ENCODE peak calls at places on chromosomes 12 and 14, in five cellular contexts. One of them, this sample, is unnamed.
A peak's percentile ranks its signal among the peaks of the same experiment; 100 is the strongest.

GRCh38 chr12:108691995-108692808 is 39.1 kb downstream of the CORO1C start:
- DNase-seq in RWPE1: no peak
- DNase-seq in uterus: no peak
- DNase-seq in body of pancreas: no peak
- DNase-seq in neural crest cell: peak; percentile 17
- DNase-seq in this sample: no peak

GRCh38 chr14:101184104-101184455 is 280.6 kb upstream of the RTL1 start:
- DNase-seq in neural crest cell: no peak
- DNase-seq in uterus: peak; percentile 8
- DNase-seq in body of pancreas: no peak
- DNase-seq in RWPE1: no peak
- DNase-seq in this sample: no peak

GRCh38 chr14:30573203-30573814 is 14.4 kb downstream of the G2E3 start:
- DNase-seq in uterus: no peak
- DNase-seq in RWPE1: no peak
- DNase-seq in neural crest cell: no peak
- DNase-seq in body of pancreas: no peak
- DNase-seq in this sample: no peak

GRCh38 chr12:7411343-7411742 is 32.6 kb downstream of the CD163L1 start:
- DNase-seq in neural crest cell: no peak
- DNase-seq in RWPE1: no peak
- DNase-seq in uterus: no peak
- DNase-seq in body of pancreas: no peak
- DNase-seq in this sample: no peak

GRCh38 chr14:42192659-42193425 is 586.2 kb downstream of the LRFN5 start:
- DNase-seq in neural crest cell: no peak
- DNase-seq in RWPE1: peak; percentile 48
- DNase-seq in uterus: no peak
- DNase-seq in body of pancreas: no peak
- DNase-seq in this sample: no peak

GRCh38 chr14:52464175-52464574 is 88.1 kb downstream of the TXNDC16 start:
- DNase-seq in uterus: no peak
- DNase-seq in body of pancreas: no peak
- DNase-seq in RWPE1: no peak
- DNase-seq in neural crest cell: no peak
- DNase-seq in this sample: no peak

GRCh38 chr12:112236386-112236785 is 111.0 kb downstream of the TRAFD1 start:
- DNase-seq in RWPE1: no peak
- DNase-seq in uterus: no peak
- DNase-seq in neural crest cell: no peak
- DNase-seq in body of pancreas: no peak
- DNase-seq in this sample: no peak

GRCh38 chr14:63361790-63362189 is 43.1 kb upstream of the GPHB5 start:
- DNase-seq in RWPE1: no peak
- DNase-seq in body of pancreas: no peak
- DNase-seq in neural crest cell: no peak
- DNase-seq in uterus: no peak
- DNase-seq in this sample: no peak

DNA sequence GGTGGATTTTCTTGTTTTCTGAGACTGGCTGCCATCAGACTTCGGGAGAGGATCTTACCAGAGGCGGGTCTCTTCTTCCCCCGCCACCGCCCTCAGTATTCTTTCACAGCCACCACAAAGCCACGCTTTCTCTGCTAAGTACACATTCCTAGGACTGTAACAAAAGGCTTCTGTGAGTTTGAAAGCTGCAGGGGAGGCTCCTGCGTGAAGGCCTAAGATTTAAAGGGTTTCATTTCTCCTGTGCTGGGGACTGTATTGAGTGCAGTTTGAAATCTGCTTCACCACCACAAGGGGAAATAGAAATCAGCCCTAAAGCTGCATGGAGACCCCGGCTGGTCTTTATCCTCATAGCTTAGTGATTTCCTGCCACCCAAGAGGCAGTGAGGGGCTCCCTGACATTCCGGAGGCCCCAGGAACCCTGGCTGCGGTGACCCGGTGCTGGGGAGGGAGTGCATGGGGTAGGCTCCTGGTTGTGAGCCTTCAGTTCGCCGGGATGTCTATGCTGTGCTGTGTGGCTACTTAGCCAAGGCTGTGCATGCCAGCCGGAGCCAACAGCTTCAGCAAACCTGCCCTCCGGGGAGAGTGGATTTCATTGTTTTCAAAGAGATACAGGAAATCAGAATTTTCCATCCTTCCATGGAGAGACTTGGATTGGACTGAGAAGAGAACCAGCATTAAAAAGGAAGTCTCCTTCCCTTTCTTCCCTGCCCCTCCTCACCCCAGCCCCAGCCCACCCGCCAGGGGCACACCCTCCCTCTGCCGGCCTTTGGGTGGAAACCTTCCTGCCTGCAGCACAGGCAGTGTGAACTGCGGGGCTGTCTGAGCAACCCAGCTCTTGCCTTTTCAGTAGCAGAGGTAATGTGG is 163.3 kb downstream of the ETV6 start:
- DNase-seq in uterus: no peak
- DNase-seq in RWPE1: no peak
- DNase-seq in body of pancreas: no peak
- DNase-seq in neural crest cell: peak; percentile 46
- DNase-seq in this sample: no peak
- TF ChIP-seq CTCF in uterus: peak; percentile 24
- TF ChIP-seq CTCF in RWPE1: no peak
- TF ChIP-seq CTCF in body of pancreas: no peak
- TF ChIP-seq CTCF in neural crest cell: peak; percentile 55
- TF ChIP-seq CTCF in this sample: no peak

GRCh38 chr12:55822228-55822627 is 4.4 kb downstream of the ORMDL2 start:
- DNase-seq in RWPE1: peak; percentile 37
- DNase-seq in body of pancreas: peak; percentile 49
- DNase-seq in uterus: no peak
- DNase-seq in neural crest cell: no peak
- DNase-seq in this sample: no peak
- TF ChIP-seq CTCF in RWPE1: no peak
- TF ChIP-seq CTCF in body of pancreas: peak; percentile 24
- TF ChIP-seq CTCF in uterus: no peak
- TF ChIP-seq CTCF in neural crest cell: peak; percentile 49
- TF ChIP-seq CTCF in this sample: peak; percentile 33

GRCh38 chr12:1107669-1108068 is 116.6 kb downstream of the ERC1 start:
- DNase-seq in body of pancreas: no peak
- DNase-seq in RWPE1: no peak
- DNase-seq in neural crest cell: no peak
- DNase-seq in uterus: no peak
- DNase-seq in this sample: no peak

GRCh38 chr12:1102088-1102487 is 111.1 kb downstream of the ERC1 start:
- DNase-seq in body of pancreas: no peak
- DNase-seq in RWPE1: no peak
- DNase-seq in uterus: no peak
- DNase-seq in neural crest cell: no peak
- DNase-seq in this sample: no peak

GRCh38 chr12:1103051-1103450 is 112.0 kb downstream of the ERC1 start:
- DNase-seq in uterus: no peak
- DNase-seq in neural crest cell: no peak
- DNase-seq in RWPE1: no peak
- DNase-seq in body of pancreas: no peak
- DNase-seq in this sample: no peak

GRCh38 chr12:1103632-1104031 is 112.6 kb downstream of the ERC1 start:
- DNase-seq in neural crest cell: no peak
- DNase-seq in RWPE1: no peak
- DNase-seq in uterus: no peak
- DNase-seq in body of pancreas: no peak
- DNase-seq in this sample: no peak

DNA sequence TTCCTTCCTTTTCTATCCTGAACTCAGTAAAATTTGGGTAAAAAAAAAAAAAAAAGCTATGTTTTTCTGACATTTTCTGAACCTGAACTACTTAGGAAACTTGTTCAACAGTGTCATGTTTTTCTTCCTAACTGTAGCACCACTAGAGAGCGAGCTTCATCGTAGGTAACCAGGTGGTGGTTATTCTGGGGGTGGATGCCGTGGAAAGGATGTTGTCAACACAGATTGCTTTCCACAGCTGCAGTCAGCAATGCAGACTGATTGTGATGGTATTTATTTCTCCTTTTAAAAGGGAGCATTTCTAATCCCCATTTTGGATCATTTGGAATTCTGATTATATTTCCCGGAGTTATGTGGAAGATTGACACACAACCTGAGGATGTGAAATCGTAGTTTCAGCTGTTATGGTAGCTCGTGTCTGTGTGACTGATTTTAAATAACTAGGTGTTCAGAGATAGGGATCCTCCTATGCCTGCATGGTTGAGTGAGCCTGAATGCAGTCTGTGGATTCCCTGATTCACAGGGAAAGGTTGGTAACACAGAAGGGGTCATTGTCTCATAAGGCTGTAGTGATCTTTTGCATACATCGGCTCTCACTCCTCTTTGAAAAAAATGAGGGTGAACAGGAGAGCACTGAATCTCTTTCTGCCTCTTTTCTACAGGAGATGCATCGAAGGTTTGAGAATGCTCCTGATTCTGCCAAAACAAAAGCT is 113.2 kb downstream of the ERC1 start:
- DNase-seq in body of pancreas: no peak
- DNase-seq in neural crest cell: no peak
- DNase-seq in uterus: no peak
- DNase-seq in RWPE1: no peak
- DNase-seq in this sample: no peak
- TF ChIP-seq CTCF in body of pancreas: no peak
- TF ChIP-seq CTCF in neural crest cell: no peak
- TF ChIP-seq CTCF in uterus: no peak
- TF ChIP-seq CTCF in RWPE1: no peak
- TF ChIP-seq CTCF in this sample: no peak

DNA sequence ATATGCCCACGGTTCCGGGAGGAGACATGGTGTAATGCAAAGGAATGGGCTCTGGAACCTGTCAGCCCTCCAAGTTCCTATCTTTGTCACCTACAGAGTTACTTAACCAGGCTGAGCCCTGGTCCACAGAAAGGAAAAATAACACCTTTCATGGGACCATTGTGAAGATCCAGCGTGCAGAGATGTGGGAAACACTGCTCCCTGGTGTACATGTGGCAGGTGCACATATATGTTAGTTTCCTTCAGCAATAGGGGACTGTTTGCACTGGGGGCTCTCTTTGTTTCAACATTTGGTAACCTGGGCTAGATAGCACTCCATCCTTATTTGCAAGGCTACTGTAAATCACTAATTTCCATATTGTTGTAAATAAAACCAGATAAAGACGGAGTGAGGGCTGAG is 72.3 kb downstream of the ANO2 start:
- DNase-seq in uterus: no peak
- DNase-seq in body of pancreas: no peak
- DNase-seq in RWPE1: peak; percentile 20
- DNase-seq in neural crest cell: no peak
- DNase-seq in this sample: no peak
- TF ChIP-seq CTCF in uterus: no peak
- TF ChIP-seq CTCF in body of pancreas: no peak
- TF ChIP-seq CTCF in RWPE1: no peak
- TF ChIP-seq CTCF in neural crest cell: peak; percentile 62
- TF ChIP-seq CTCF in this sample: peak; percentile 29

GRCh38 chr12:22856120-22856699 is 231.2 kb downstream of the ETNK1 start:
- DNase-seq in body of pancreas: no peak
- DNase-seq in neural crest cell: no peak
- DNase-seq in uterus: no peak
- DNase-seq in RWPE1: peak; percentile 13
- DNase-seq in this sample: no peak
- TF ChIP-seq CTCF in body of pancreas: peak; percentile 48
- TF ChIP-seq CTCF in neural crest cell: peak; percentile 98
- TF ChIP-seq CTCF in uterus: peak; percentile 42
- TF ChIP-seq CTCF in RWPE1: peak; percentile 41
- TF ChIP-seq CTCF in this sample: peak; percentile 65

GRCh38 chr12:43882578-43883178 is 46.8 kb downstream of the TMEM117 start:
- DNase-seq in uterus: no peak
- DNase-seq in neural crest cell: no peak
- DNase-seq in RWPE1: peak; percentile 53
- DNase-seq in body of pancreas: no peak
- DNase-seq in this sample: no peak
- TF ChIP-seq CTCF in uterus: peak; percentile 78
- TF ChIP-seq CTCF in neural crest cell: peak; percentile 94
- TF ChIP-seq CTCF in RWPE1: peak; percentile 89
- TF ChIP-seq CTCF in body of pancreas: peak; percentile 56
- TF ChIP-seq CTCF in this sample: peak; percentile 97

GRCh38 chr14:61190341-61190740 is 90.8 kb downstream of the TMEM30B start:
- DNase-seq in RWPE1: no peak
- DNase-seq in body of pancreas: no peak
- DNase-seq in neural crest cell: no peak
- DNase-seq in uterus: no peak
- DNase-seq in this sample: no peak

GRCh38 chr14:61188196-61188595 is 92.9 kb downstream of the TMEM30B start:
- DNase-seq in RWPE1: no peak
- DNase-seq in body of pancreas: no peak
- DNase-seq in uterus: peak; percentile 41
- DNase-seq in neural crest cell: no peak
- DNase-seq in this sample: no peak

GRCh38 chr14:61186793-61187641 is 94.1 kb downstream of the TMEM30B start:
- DNase-seq in neural crest cell: no peak
- DNase-seq in RWPE1: no peak
- DNase-seq in uterus: peak; percentile 17
- DNase-seq in body of pancreas: no peak
- DNase-seq in this sample: no peak

GRCh38 chr14:61187642-61187905 is 93.6 kb downstream of the TMEM30B start:
- DNase-seq in body of pancreas: no peak
- DNase-seq in neural crest cell: no peak
- DNase-seq in RWPE1: no peak
- DNase-seq in uterus: no peak
- DNase-seq in this sample: no peak

DNA sequence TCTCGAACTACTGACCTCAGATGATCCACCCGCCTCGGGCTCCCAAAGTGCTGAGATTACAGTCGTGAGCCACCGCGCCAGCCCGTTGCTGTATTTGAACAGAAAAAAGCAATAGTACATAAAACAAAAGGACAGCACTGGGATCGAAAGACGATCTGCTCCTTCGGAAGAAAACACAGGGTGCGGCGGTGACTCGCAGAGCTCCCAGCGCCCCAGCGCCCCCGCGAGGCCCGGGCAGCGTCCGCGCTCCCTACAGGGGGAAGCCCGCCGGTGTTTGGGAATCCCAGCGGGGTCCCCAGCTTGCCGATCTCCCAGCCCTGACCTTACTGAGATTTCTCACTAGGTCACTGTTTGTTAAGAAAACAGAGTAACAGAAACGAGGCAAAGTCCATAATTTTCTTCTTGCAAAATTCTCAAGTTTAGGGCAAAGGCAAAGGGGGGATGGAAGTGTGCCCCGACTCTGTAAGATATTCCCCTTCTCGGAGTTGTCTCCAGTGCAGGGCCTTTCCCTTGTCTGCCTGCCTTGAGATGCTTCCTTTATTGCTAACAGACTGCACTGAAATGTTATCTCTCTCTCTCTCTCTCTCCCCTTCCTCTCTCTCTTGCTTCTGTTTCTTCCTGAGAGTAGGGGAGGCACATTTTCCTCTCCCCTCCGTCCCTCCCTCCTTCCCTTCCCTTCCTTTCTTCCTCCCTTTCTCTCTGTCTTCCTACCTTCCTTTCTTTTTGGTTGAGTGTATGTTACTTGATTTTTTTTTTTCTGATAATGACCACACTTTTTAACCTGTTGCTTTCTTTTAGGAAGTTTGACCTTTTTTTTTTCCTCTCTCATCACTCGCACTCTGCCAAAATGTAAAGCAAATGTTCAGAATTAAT is 92.0 kb downstream of the TMEM30B start:
- DNase-seq in neural crest cell: peak; percentile 30
- DNase-seq in body of pancreas: peak; percentile 48
- DNase-seq in RWPE1: no peak
- DNase-seq in uterus: peak; percentile 65
- DNase-seq in this sample: no peak
- TF ChIP-seq CTCF in neural crest cell: peak; percentile 51
- TF ChIP-seq CTCF in body of pancreas: peak; percentile 12
- TF ChIP-seq CTCF in RWPE1: no peak
- TF ChIP-seq CTCF in uterus: no peak
- TF ChIP-seq CTCF in this sample: peak; percentile 30